ENCODE peak calls at places on chromosomes 5 and 9, in nine cellular contexts. S, L, V, X, Q, K, N, H and F are unnamed samples.

GRCh38 chr5:154519375-154519774 is 41.3 kb upstream of the HAND1 start:
- DNase-seq in S (no peak), L (no peak), V (peak; percentile 66), X (no peak), Q (no peak), K (no peak), N (no peak), H (no peak), F (no peak)

GRCh38 chr5:16508730-16509531 is 43.3 kb upstream of the ZNF622 start:
- DNase-seq in S (no peak), L (no peak), V (peak; percentile 83), X (no peak), Q (peak; percentile 62), K (peak; percentile 17), N (no peak), H (peak; percentile 89), F (peak; percentile 54)

GRCh38 chr9:137387034-137387890 is 35.7 kb downstream of the EXD3 start:
- DNase-seq in S (peak; percentile 80), L (no peak), V (peak; percentile 52), X (no peak), Q (no peak), K (no peak), N (peak; percentile 16), H (peak; percentile 11), F (no peak)

GRCh38 chr9:19137282-19137681 is 10.0 kb upstream of the PLIN2 start:
- DNase-seq in S (no peak), L (no peak), V (no peak), X (no peak), Q (no peak), K (no peak), N (no peak), H (no peak), F (no peak)

GRCh38 chr5:157900644-157901043 is 41.7 kb upstream of the CLINT1 start:
- DNase-seq in S (no peak), L (no peak), V (no peak), X (no peak), Q (peak; percentile 25), K (no peak), N (no peak), H (no peak), F (no peak)

GRCh38 chr5:176447982-176448608 is at the start of gene FAF2:
- DNase-seq in S (peak; percentile 99), L (peak; percentile 98), V (peak; percentile 99), X (peak; percentile 97), Q (peak; percentile 99), K (peak; percentile 99), N (peak; percentile 96), H (peak; percentile 97), F (peak; percentile 97)

GRCh38 chr5:119273391-119273839 is 82.4 kb upstream of the TNFAIP8 start:
- DNase-seq in S (peak; percentile 43), L (no peak), V (peak; percentile 40), X (no peak), Q (no peak), K (no peak), N (no peak), H (peak; percentile 31), F (no peak)

GRCh38 chr5:138179277-138179857 is 455 bp downstream of the KIF20A start:
- DNase-seq in S (no peak), L (no peak), V (no peak), X (no peak), Q (peak; percentile 31), K (no peak), N (no peak), H (no peak), F (no peak)

GRCh38 chr5:98604301-98604700 is 169.2 kb upstream of the RGMB start:
- DNase-seq in S (no peak), L (no peak), V (no peak), X (no peak), Q (no peak), K (no peak), N (no peak), H (no peak), F (no peak)

GRCh38 chr9:1202512-1203285 is 152.5 kb downstream of the DMRT2 start:
- DNase-seq in S (no peak), L (no peak), V (no peak), X (no peak), Q (no peak), K (no peak), N (no peak), H (no peak), F (no peak)

GRCh38 chr9:69122391-69123141 is 51.5 kb upstream of the TJP2 start:
- DNase-seq in S (peak; percentile 81), L (no peak), V (no peak), X (no peak), Q (peak; percentile 82), K (no peak), N (no peak), H (no peak), F (peak; percentile 80)

GRCh38 chr9:133955821-133956411 is 36.2 kb downstream of the VAV2 start:
- DNase-seq in S (peak; percentile 56), L (no peak), V (peak; percentile 84), X (no peak), Q (peak; percentile 75), K (no peak), N (peak; percentile 52), H (peak; percentile 30), F (no peak)

DNA sequence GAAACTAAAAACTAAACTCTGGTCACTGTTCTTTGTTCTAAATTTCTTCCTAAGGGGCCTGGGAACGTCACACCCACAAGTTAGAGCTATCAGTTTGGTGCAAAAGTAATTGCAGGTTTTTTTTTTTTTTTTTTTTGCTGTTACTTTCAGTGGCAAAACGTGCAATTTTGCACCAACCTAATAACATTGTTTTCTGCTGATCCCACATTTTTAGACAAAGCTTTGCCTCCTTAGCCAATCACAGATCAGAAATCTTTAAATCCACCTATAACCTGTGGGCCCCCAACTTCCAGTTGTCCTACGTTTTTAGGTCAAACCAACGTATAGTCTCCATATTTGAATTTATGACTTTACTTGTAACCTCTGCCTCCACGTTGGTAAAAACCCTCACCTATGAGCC is 11.1 kb upstream of the MED10 start:
- DNase-seq in S (no peak), L (no peak), V (no peak), X (no peak), Q (no peak), K (no peak), N (no peak), H (no peak), F (no peak)
- H3K4me1 ChIP-seq in S (no peaks in the 10 kb centered on the region), L (no peaks in the 10 kb centered on the region), V (no peaks in the 10 kb centered on the region), X (no peaks in the 10 kb centered on the region), Q (no peaks in the 10 kb centered on the region), K (no peaks in the 10 kb centered on the region), N (no peaks in the 10 kb centered on the region), H (no peaks in the 10 kb centered on the region), F (no peaks in the 10 kb centered on the region)

DNA sequence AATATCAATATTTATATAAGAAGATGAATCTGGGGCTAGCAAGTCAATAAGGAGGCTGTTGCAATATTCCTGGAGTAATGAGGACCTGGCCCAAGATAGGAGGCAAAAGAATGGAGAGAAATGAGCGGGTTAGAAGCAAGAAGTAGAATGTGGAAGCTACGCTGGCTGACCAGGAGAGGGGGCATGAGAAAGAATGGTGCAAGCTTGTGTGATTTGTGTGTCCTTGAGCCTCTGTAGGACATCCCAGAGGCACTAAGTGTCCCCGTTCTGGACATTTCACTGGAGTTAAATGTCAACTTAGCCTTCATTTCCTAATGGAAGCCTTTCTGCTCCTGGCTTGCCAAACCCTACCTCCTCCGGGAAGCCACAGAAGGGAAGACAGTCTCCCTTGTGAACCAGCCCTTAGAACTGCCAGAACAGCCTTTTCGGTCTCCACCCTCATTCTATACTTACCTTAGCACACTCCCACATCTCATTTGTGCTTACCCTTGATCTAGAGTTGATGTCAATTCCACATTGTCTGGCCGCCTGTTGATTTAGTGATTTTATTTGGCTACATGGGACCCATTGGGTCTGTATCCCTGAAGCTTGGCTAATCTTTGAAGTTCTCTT is 6.7 kb upstream of the PDE6A start:
- DNase-seq in S (no peak), L (peak; percentile 50), V (no peak), X (no peak), Q (peak; percentile 48), K (no peak), N (no peak), H (no peak), F (no peak)
- TF ChIP-seq CTCF in S (no peak), L (peak; percentile 58), V (no peak), X (peak; percentile 19), Q (peak; percentile 54), K (no peak), N (no peak), H (no peak), F (no peak)

GRCh38 chr5:149418910-149419531 is 39.9 kb upstream of the IL17B start:
- DNase-seq in S (no peak), L (no peak), V (no peak), X (no peak), Q (no peak), K (no peak), N (no peak), H (no peak), F (no peak)

GRCh38 chr5:149421834-149422233 is 42.7 kb upstream of the IL17B start:
- DNase-seq in S (no peak), L (no peak), V (no peak), X (no peak), Q (no peak), K (no peak), N (no peak), H (no peak), F (no peak)

GRCh38 chr5:149419532-149420485 is 40.7 kb upstream of the IL17B start:
- DNase-seq in S (no peak), L (no peak), V (peak; percentile 90), X (no peak), Q (no peak), K (peak; percentile 49), N (no peak), H (peak; percentile 70), F (no peak)

GRCh38 chr5:149421372-149421685 is 42.2 kb upstream of the IL17B start:
- DNase-seq in S (no peak), L (no peak), V (no peak), X (no peak), Q (no peak), K (no peak), N (no peak), H (no peak), F (no peak)

GRCh38 chr5:149420509-149421371 is 41.6 kb upstream of the IL17B start:
- DNase-seq in S (no peak), L (no peak), V (no peak), X (no peak), Q (no peak), K (peak; percentile 77), N (no peak), H (peak; percentile 34), F (no peak)
- H3K4me1 ChIP-seq in S (peaks cover 10% of the 10 kb centered on the region), L (peaks cover 7% of the 10 kb centered on the region), V (peaks cover 20% of the 10 kb centered on the region), X (peaks cover 40% of the 10 kb centered on the region), Q (peaks cover 35% of the 10 kb centered on the region), K (peaks cover 18% of the 10 kb centered on the region), N (peaks cover 59% of the 10 kb centered on the region), H (peaks cover 80% of the 10 kb centered on the region), F (peaks cover 23% of the 10 kb centered on the region)

DNA sequence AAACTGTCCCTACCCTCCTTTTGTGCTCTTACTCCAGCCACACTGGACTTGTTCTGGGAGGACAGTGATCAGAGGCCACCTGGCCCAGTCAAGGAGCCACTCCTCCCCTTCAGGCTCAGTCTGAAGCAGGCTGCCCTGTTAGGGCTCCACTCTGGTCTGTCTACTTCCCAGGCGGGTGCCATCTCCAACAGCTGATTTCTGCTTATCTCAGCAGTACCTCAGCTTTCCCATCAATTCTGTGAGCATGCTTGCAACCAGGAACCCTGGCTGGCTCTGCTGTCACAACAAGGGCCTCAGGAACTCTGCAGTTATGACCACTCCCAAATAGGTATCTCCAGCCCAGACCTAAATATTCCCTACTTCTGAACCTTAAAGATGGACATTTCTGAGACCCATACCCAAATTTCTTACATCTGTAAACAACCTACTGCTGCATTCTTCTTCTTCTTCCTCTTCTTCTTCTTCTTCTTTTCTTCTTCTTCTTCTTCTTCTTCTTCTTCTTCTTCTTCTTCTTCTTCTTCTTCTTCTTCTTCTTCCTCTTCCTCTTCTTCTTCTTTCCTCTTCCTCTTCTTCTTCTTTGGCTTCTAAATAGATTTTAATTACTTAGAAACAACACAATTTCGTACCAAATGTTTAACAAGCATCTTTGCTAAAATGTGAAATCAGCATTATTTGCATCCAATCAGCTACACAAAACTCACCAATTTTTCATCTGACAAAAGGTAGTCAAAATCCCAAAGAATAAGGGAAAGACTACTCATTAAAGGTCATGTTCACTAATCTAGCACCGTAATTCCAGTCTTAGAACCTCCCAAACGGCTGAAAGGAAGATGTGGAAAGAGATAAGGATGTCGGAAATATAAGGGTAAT is 13.6 kb upstream of the SLC22A4 start:
- DNase-seq in S (no peak), L (no peak), V (no peak), X (no peak), Q (no peak), K (no peak), N (no peak), H (no peak), F (no peak)
- TF ChIP-seq CTCF in S (no peak), L (no peak), V (no peak), X (no peak), Q (no peak), K (no peak), N (no peak), H (no peak), F (no peak)